ENCODE peak calls at places on chromosomes 13 and 19, in four cellular contexts. M is right atrium auricular region, E is pancreas, Z is lung. J is an unnamed sample. For H3K9me3, the result is how much of the 10 kb centered on the place peaks cover.

GRCh38 chr19:14555918-14556661 is 15.8 kb downstream of the NDUFB7 start:
- DNase-seq in M (no peak), E (no peak), Z (no peak), J (no peak)

GRCh38 chr19:10419200-10419645 is 1.1 kb upstream of the PDE4A start:
- DNase-seq in M (no peak), E (peak), Z (no peak), J (peak)

GRCh38 chr19:40411125-40411842 is 1.9 kb downstream of the PRX start:
- DNase-seq in M (no peak), E (no peak), Z (no peak), J (no peak)

GRCh38 chr19:38710928-38711725 is 33.1 kb downstream of the CAPN12 start:
- DNase-seq in M (no peak), E (no peak), Z (no peak), J (no peak)

GRCh38 chr19:29858000-29858596 is 46.3 kb downstream of the CCNE1 start:
- DNase-seq in M (no peak), E (peak), Z (peak), J (peak)

GRCh38 chr13:71316964-71317363 is 550.0 kb downstream of the DACH1 start:
- DNase-seq in M (no peak), E (no peak), Z (no peak), J (peak)

GRCh38 chr19:38559428-38560401 is 58.0 kb downstream of the MAP4K1 start:
- DNase-seq in M (no peak), E (no peak), Z (no peak), J (no peak)

GRCh38 chr13:93875527-93875926 is 604.0 kb downstream of the DCT start:
- DNase-seq in M (no peak), E (no peak), Z (no peak), J (no peak)

GRCh38 chr19:12938536-12939291 is at the start of gene CALR:
- DNase-seq in M (no peak), E (no peak), Z (no peak), J (peak)

GRCh38 chr19:49591731-49592485 is 926 bp downstream of the PRR12 start:
- DNase-seq in M (no peak), E (peak), Z (peak), J (peak)

GRCh38 chr19:898663-899062 is 5.4 kb downstream of the RNU6-9 start:
- DNase-seq in M (no peak), E (peak), Z (no peak), J (peak)

GRCh38 chr13:74132768-74133656 is 1.2 kb downstream of the KLF12 start:
- DNase-seq in M (peak), E (peak), Z (no peak), J (peak)

GRCh38 chr13:99803141-99803540 is 168.4 kb downstream of the ZIC5 start:
- DNase-seq in M (no peak), E (no peak), Z (no peak), J (no peak)

GRCh38 chr13:98147521-98147920 is 4.6 kb downstream of the FARP1 start:
- DNase-seq in M (no peak), E (no peak), Z (no peak), J (no peak)

GRCh38 chr13:32136061-32136460 is 104.5 kb downstream of the FRY start:
- DNase-seq in M (no peak), E (no peak), Z (no peak), J (no peak)

GRCh38 chr13:51731759-51732158 is 72.2 kb downstream of the DHRS12 start:
- DNase-seq in M (no peak), E (no peak), Z (no peak), J (no peak)

GRCh38 chr13:99911965-99912566 is 59.5 kb downstream of the ZIC5 start:
- DNase-seq in M (no peak), E (no peak), Z (no peak), J (no peak)

GRCh38 chr13:99984463-99985242 is 3.1 kb downstream of the ZIC2 start:
- DNase-seq in M (no peak), E (no peak), Z (no peak), J (no peak)

GRCh38 chr13:41937388-41937787 is 23.5 kb downstream of the VWA8 start:
- DNase-seq in M (no peak), E (no peak), Z (no peak), J (no peak)

GRCh38 chr13:22915442-22916082 is 265.2 kb upstream of the SGCG start:
- DNase-seq in M (no peak), E (peak), Z (peak), J (peak)

GRCh38 chr19:57546513-57546912 is 13.2 kb downstream of the ZNF550 start:
- DNase-seq in M (no peak), E (no peak), Z (no peak), J (no peak)

GRCh38 chr19:57552432-57552831 is 7.2 kb downstream of the ZNF550 start:
- DNase-seq in M (no peak), E (no peak), Z (no peak), J (no peak)
- TF ChIP-seq CTCF in M (no peak), E (no peak), Z (no peak), J (no peak)

DNA sequence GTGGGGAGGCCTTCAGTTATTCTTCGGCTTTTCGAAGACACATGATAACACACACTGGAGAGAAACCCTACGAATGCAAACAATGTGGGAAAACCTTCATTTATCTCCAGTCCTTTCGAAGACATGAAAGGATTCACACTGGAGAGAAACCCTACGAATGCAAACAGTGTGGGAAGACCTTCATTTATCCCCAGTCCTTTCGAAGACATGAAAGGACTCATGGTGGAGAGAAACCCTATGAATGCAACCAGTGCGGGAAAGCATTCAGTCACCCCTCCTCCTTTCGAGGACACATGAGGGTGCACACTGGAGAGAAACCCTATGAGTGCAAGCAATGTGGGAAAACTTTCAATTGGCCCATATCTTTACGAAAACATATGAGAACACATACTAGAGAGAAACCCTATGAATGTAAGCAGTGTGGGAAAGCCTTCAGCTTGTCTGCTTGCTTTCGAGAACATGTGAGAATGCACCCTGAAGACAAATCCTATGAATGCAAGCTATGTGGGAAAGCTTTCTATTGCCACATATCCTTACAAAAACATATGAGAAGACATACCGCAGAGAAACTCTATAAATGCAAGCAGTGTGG is 11.8 kb downstream of the ZNF555 start:
- DNase-seq in M (no peak), E (no peak), Z (no peak), J (no peak)
- H3K9me3 ChIP-seq in M (half or more), E (under half), Z (under half), J (under half)

DNA sequence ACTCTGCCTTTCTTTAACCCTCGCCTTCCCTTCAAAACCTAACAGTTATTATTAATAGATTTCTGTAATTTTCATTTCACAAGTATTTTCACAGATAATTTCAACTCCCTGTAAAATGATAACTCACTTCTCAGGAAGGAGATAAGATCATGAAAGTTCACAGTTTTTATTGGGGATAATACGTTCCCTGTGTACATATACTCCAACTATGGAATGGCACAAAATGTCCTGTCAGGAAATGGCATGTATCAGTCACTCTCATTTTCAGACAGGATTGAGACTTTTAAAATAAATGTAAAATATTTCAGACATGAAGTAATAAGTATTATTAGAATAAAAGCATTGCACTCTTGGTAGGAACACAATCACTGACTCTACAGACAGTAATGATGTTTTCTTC is 932 bp upstream of the TRAPPC2B start:
- DNase-seq in M (no peak), E (no peak), Z (no peak), J (no peak)
- H3K4me3 ChIP-seq in M (peak), E (no peak), Z (no peak), J (peak)

GRCh38 chr13:48333976-48334375 is 30.4 kb downstream of the RB1 start:
- DNase-seq in M (no peak), E (no peak), Z (no peak), J (no peak)

DNA sequence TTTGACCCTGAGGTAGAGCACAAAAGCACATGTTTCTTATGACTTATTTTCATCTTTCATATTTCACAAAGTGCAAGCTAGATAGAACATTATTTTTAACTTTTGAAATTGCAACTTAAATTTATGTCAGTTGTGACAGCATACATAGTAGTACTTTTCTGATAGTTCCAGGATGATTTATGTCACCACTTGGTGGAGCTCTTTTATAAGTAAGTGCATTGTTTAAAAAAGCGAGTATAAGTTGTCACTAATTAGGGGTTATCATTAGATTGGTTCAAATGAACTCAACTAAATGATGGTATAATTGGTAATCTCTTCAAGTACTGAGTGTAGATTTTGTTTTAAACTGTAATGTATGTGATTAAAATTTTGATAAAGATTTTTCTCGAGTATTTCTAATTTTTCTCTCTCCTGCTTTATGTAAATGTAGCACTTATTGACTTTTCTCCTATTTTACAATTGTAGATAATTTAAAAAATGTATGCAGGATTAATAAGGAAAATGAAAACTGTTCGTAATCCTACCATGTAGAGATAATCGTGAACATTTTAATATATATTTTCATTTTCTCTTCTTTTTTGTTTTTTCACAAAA is 31.1 kb downstream of the RB1 start:
- DNase-seq in M (no peak), E (no peak), Z (no peak), J (no peak)
- TF ChIP-seq CTCF in M (peak), E (no peak), Z (peak), J (peak)

DNA sequence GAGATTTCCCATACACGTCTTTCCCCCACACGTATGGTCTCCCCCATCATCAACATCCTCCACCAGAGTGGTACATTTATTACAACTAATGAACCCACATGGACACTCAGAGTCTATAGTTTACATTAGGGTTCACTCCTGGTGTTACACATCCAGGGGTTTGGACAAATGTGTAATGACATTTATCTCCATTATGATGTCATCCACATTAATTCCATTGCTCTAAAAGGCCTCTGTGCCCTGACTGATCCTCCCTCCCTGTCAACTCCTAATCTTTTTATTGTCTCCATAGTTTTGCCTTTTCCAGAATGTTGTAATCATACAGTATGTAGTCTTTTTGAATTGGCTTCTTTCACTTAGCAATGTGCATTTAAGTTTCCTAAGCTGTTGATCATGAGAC is 8.2 kb downstream of the ZNF383 start:
- DNase-seq in M (no peak), E (no peak), Z (no peak), J (no peak)
- H3K9me3 ChIP-seq in M (under half), E (under half), Z (under half), J (under half)

GRCh38 chr13:80131204-80131603 is 209.7 kb downstream of the SPRY2 start:
- DNase-seq in M (peak), E (peak), Z (peak), J (peak)

GRCh38 chr13:80137994-80138393 is 202.9 kb downstream of the SPRY2 start:
- DNase-seq in M (no peak), E (no peak), Z (no peak), J (no peak)

GRCh38 chr13:80133631-80134083 is 207.3 kb downstream of the SPRY2 start:
- DNase-seq in M (no peak), E (no peak), Z (no peak), J (no peak)

GRCh38 chr13:80134360-80134759 is 206.6 kb downstream of the SPRY2 start:
- DNase-seq in M (no peak), E (no peak), Z (no peak), J (no peak)

GRCh38 chr13:80132741-80133601 is 208.0 kb downstream of the SPRY2 start:
- DNase-seq in M (peak), E (peak), Z (peak), J (peak)
- H3K4me3 ChIP-seq in M (peak), E (no peak), Z (no peak), J (no peak)

GRCh38 chr13:57582032-57582431 is 49.5 kb upstream of the PCDH17 start:
- DNase-seq in M (no peak), E (peak), Z (no peak), J (no peak)
- TF ChIP-seq CTCF in M (no peak), E (no peak), Z (no peak), J (peak)

DNA sequence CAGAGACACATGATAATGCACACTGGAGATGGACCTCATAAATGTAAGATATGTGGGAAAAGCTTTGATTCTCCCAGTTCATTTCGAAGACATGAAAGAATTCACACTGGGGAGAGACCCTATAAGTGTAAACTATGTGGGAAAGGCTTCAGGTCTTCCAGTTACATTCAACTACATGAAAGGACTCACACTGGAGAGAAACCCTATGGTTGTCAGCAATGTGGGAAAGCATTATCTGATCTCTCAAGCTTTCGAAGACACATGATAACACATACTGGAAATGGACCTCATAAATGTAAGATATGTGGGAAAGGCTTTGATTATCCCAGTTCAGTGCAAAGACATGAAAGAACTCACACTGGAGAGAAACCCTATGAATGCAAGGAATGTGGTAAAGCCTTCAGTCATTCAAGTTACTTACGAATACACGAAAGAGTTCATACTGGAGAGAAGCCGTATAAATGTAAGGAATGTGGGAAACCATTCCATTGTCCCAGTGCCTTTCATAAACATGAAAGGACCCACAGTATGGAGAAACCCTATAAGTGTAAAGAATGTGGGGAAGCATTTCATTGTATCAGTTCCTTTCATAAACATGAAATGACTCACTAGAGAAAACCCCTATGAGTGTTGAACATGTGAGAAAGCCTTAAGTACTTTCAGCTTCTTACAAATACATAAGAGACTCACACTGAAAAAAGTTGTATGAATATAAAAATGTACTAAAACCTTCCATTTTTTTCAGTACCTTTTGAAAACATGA is 14.7 kb downstream of the ZNF441 start:
- DNase-seq in M (no peak), E (no peak), Z (no peak), J (no peak)
- H3K9me3 ChIP-seq in M (half or more), E (under half), Z (under half), J (under half)

GRCh38 chr19:7869453-7869909 is 4.7 kb downstream of the PRR36 start:
- DNase-seq in M (no peak), E (peak), Z (peak), J (no peak)

GRCh38 chr19:7870571-7871279 is 3.5 kb downstream of the PRR36 start:
- DNase-seq in M (no peak), E (peak), Z (peak), J (peak)

GRCh38 chr19:7871280-7871529 is 3.0 kb downstream of the PRR36 start:
- DNase-seq in M (no peak), E (no peak), Z (no peak), J (no peak)

GRCh38 chr19:7868671-7869452 is 5.3 kb downstream of the PRR36 start:
- DNase-seq in M (no peak), E (peak), Z (peak), J (no peak)

GRCh38 chr19:7869910-7870511 is 4.2 kb downstream of the PRR36 start:
- DNase-seq in M (no peak), E (peak), Z (no peak), J (peak)
- H3K4me3 ChIP-seq in M (peak), E (peak), Z (no peak), J (no peak)

GRCh38 chr13:96141032-96141431 is 51.1 kb downstream of the HS6ST3 start:
- DNase-seq in M (no peak), E (no peak), Z (no peak), J (no peak)
- TF ChIP-seq CTCF in M (peak), E (no peak), Z (no peak), J (peak)